ENCODE peak calls at places on chromosomes 6 and 20, in seven cellular contexts. Q, N, U, G, S, D and Y are unnamed samples.

GRCh38 chr6:48075181-48075580 is 35.8 kb downstream of the PTCHD4 start:
- DNase-seq in Q (no peak), N (no peak), U (peak), G (no peak), S (no peak), D (no peak), Y (no peak)

GRCh38 chr6:30061766-30062458 is 847 bp downstream of the POLR1H start:
- DNase-seq in Q (no peak), N (peak), U (peak), G (peak), S (peak), D (no peak), Y (peak)

GRCh38 chr6:69145062-69145461 is 510.0 kb downstream of the ADGRB3 start:
- DNase-seq in Q (no peak), N (no peak), U (no peak), G (no peak), S (no peak), D (no peak), Y (no peak)

GRCh38 chr6:83371428-83371827 is 59.4 kb downstream of the ME1 start:
- DNase-seq in Q (no peak), N (no peak), U (no peak), G (peak), S (no peak), D (no peak), Y (no peak)

GRCh38 chr6:74899416-74899815 is 306.4 kb downstream of the COL12A1 start:
- DNase-seq in Q (no peak), N (no peak), U (peak), G (peak), S (no peak), D (no peak), Y (no peak)

GRCh38 chr6:6703720-6704422 is 115.4 kb downstream of the LY86 start:
- DNase-seq in Q (no peak), N (no peak), U (no peak), G (no peak), S (no peak), D (no peak), Y (no peak)

GRCh38 chr6:154482858-154483257 is 27.6 kb downstream of the CNKSR3 start:
- DNase-seq in Q (no peak), N (no peak), U (no peak), G (no peak), S (no peak), D (no peak), Y (no peak)

GRCh38 chr6:137692806-137693205 is 174.3 kb upstream of the TNFAIP3 start:
- DNase-seq in Q (no peak), N (peak), U (peak), G (peak), S (no peak), D (no peak), Y (no peak)

GRCh38 chr6:29071831-29072723 is 15.0 kb downstream of the OR2B3 start:
- DNase-seq in Q (peak), N (peak), U (peak), G (no peak), S (no peak), D (peak), Y (peak)

GRCh38 chr6:6661684-6662083 is 73.2 kb downstream of the LY86 start:
- DNase-seq in Q (no peak), N (peak), U (peak), G (peak), S (no peak), D (no peak), Y (no peak)

GRCh38 chr20:40588891-40589290 is 100.1 kb downstream of the MAFB start:
- DNase-seq in Q (no peak), N (no peak), U (no peak), G (no peak), S (no peak), D (no peak), Y (no peak)

GRCh38 chr6:110492584-110492983 is 16.2 kb upstream of the SLC22A16 start:
- DNase-seq in Q (no peak), N (no peak), U (no peak), G (peak), S (no peak), D (no peak), Y (no peak)

GRCh38 chr20:33291830-33292355 is 8.9 kb downstream of the BPIFB1 start:
- DNase-seq in Q (peak), N (peak), U (peak), G (no peak), S (peak), D (peak), Y (peak)

GRCh38 chr20:23697947-23698346 is 9.1 kb upstream of the CST4 start:
- DNase-seq in Q (no peak), N (no peak), U (no peak), G (no peak), S (no peak), D (no peak), Y (no peak)

GRCh38 chr6:98470821-98471220 is 363.6 kb upstream of the POU3F2 start:
- DNase-seq in Q (no peak), N (no peak), U (no peak), G (no peak), S (no peak), D (no peak), Y (no peak)

GRCh38 chr6:37033255-37033654 is 27.8 kb downstream of the FGD2 start:
- DNase-seq in Q (no peak), N (no peak), U (peak), G (no peak), S (no peak), D (no peak), Y (no peak)

GRCh38 chr6:153493501-153493900 is 362.4 kb upstream of the RGS17 start:
- DNase-seq in Q (no peak), N (no peak), U (no peak), G (no peak), S (no peak), D (no peak), Y (no peak)

GRCh38 chr6:12148841-12149240 is 136.7 kb downstream of the HIVEP1 start:
- DNase-seq in Q (no peak), N (no peak), U (no peak), G (peak), S (no peak), D (no peak), Y (no peak)

GRCh38 chr6:12150812-12151432 is 138.8 kb downstream of the HIVEP1 start:
- DNase-seq in Q (peak), N (no peak), U (peak), G (no peak), S (peak), D (peak), Y (peak)

GRCh38 chr6:12148317-12148801 is 136.2 kb downstream of the HIVEP1 start:
- DNase-seq in Q (no peak), N (no peak), U (peak), G (peak), S (no peak), D (no peak), Y (no peak)

GRCh38 chr6:12149944-12150510 is 137.9 kb downstream of the HIVEP1 start:
- DNase-seq in Q (no peak), N (no peak), U (no peak), G (no peak), S (no peak), D (no peak), Y (no peak)

DNA sequence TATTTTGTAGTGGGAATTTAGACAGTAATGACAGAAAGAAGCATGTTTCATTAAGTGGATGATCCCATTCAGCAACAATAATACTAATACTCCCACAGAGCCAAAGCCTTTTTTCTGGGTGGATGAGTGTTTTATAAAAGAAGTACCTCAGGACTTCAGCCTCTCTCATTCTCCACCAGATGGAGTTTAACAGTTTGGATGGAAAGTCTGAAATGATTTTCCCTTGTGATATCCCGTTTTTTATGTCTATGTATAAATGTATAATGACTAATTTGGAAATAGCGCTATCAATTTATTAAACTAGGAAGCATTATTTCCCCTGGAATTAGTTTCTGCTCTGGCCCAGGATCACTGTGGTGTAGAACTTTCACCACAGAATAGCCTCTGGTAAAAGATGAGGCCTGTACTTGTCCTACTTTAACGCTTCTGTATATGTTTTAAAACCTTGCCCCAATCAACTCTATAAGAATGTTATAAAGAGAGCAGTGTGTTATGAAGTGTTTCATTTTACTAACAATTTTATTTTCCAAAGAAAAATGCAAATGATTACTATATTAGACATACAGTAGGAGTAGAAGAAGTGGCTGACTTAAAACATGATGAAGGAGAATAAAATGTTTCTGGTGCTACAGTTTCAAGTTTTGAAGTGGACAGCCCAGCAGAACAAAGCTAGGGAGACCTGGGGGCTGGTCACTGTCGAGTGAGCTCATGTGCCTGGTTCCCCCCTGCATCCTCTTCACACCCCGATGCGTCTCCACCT is 135.6 kb downstream of the HIVEP1 start:
- DNase-seq in Q (no peak), N (no peak), U (peak), G (peak), S (no peak), D (no peak), Y (no peak)
- H2AFZ ChIP-seq in Q (no peak), N (peak), U (no peak), G (no peak), S (no peak), D (no peak), Y (no peak)

GRCh38 chr6:39048481-39049399 is at the start of gene GLP1R:
- DNase-seq in Q (peak), N (no peak), U (no peak), G (no peak), S (peak), D (no peak), Y (no peak)
- H2AFZ ChIP-seq in Q (no peak), N (no peak), U (no peak), G (no peak), S (peak), D (no peak), Y (no peak)

DNA sequence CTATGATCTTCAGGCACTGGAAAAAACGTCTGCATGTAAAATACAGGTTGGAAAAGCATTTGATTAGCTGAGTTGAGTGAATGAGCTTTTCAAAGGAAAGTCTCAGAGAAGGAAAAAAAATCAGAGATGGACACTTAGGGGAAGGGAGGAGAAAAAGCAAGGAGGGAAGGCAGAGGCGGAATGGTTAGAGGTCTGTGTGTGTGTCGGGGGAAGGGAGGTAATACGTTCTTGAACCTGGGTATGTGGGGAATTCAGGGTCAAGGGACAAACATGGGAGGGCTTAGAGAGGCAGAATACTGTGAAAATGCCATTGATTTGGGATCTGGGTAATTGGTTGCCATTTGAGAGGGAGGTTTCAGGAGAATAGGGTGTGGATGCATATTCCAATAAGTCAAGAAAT is 5.1 kb downstream of the PRRT1 start:
- DNase-seq in Q (no peak), N (no peak), U (no peak), G (no peak), S (no peak), D (no peak), Y (no peak)
- H2AFZ ChIP-seq in Q (no peak), N (no peak), U (no peak), G (no peak), S (no peak), D (no peak), Y (no peak)

GRCh38 chr6:152394303-152394702 is 242.9 kb downstream of the SYNE1 start:
- DNase-seq in Q (no peak), N (no peak), U (no peak), G (no peak), S (no peak), D (no peak), Y (no peak)

GRCh38 chr6:152398993-152399392 is 238.2 kb downstream of the SYNE1 start:
- DNase-seq in Q (no peak), N (no peak), U (no peak), G (no peak), S (no peak), D (no peak), Y (no peak)

GRCh38 chr6:152401978-152402377 is 235.2 kb downstream of the SYNE1 start:
- DNase-seq in Q (no peak), N (peak), U (peak), G (no peak), S (no peak), D (peak), Y (no peak)

GRCh38 chr6:152399409-152399808 is 237.8 kb downstream of the SYNE1 start:
- DNase-seq in Q (no peak), N (no peak), U (no peak), G (no peak), S (no peak), D (no peak), Y (no peak)

GRCh38 chr6:152398316-152398715 is 238.8 kb downstream of the SYNE1 start:
- DNase-seq in Q (no peak), N (no peak), U (no peak), G (no peak), S (no peak), D (no peak), Y (no peak)
- H2AFZ ChIP-seq in Q (no peak), N (no peak), U (no peak), G (no peak), S (no peak), D (no peak), Y (no peak)

GRCh38 chr20:62643521-62644043 is 1.3 kb downstream of the SLCO4A1 start:
- DNase-seq in Q (no peak), N (no peak), U (peak), G (peak), S (no peak), D (no peak), Y (no peak)

GRCh38 chr20:62642666-62643520 is 590 bp downstream of the SLCO4A1 start:
- DNase-seq in Q (peak), N (no peak), U (peak), G (peak), S (peak), D (no peak), Y (peak)

GRCh38 chr20:62640870-62641748 is 1.2 kb upstream of the SLCO4A1 start:
- DNase-seq in Q (no peak), N (no peak), U (no peak), G (no peak), S (no peak), D (no peak), Y (no peak)

GRCh38 chr20:62644044-62644795 is 1.9 kb downstream of the SLCO4A1 start:
- DNase-seq in Q (no peak), N (no peak), U (peak), G (no peak), S (no peak), D (no peak), Y (no peak)

GRCh38 chr20:62641749-62642665 is at the start of gene SLCO4A1:
- DNase-seq in Q (peak), N (peak), U (peak), G (peak), S (peak), D (peak), Y (peak)
- H2AFZ ChIP-seq in Q (no peak), N (no peak), U (peak), G (peak), S (peak), D (no peak), Y (peak)

GRCh38 chr6:57027301-57027700 is 19.2 kb upstream of the KIAA1586 start:
- DNase-seq in Q (no peak), N (no peak), U (peak), G (no peak), S (no peak), D (no peak), Y (no peak)

GRCh38 chr6:57035549-57035948 is 10.9 kb upstream of the KIAA1586 start:
- DNase-seq in Q (no peak), N (no peak), U (no peak), G (no peak), S (no peak), D (no peak), Y (no peak)

GRCh38 chr6:57038906-57039305 is 7.6 kb upstream of the KIAA1586 start:
- DNase-seq in Q (no peak), N (no peak), U (no peak), G (no peak), S (no peak), D (no peak), Y (no peak)

GRCh38 chr6:57029213-57029612 is 17.3 kb upstream of the KIAA1586 start:
- DNase-seq in Q (no peak), N (no peak), U (peak), G (no peak), S (no peak), D (no peak), Y (no peak)

GRCh38 chr6:57033228-57033627 is 13.3 kb upstream of the KIAA1586 start:
- DNase-seq in Q (no peak), N (no peak), U (no peak), G (no peak), S (no peak), D (no peak), Y (no peak)
- H2AFZ ChIP-seq in Q (no peak), N (no peak), U (no peak), G (no peak), S (no peak), D (no peak), Y (no peak)

DNA sequence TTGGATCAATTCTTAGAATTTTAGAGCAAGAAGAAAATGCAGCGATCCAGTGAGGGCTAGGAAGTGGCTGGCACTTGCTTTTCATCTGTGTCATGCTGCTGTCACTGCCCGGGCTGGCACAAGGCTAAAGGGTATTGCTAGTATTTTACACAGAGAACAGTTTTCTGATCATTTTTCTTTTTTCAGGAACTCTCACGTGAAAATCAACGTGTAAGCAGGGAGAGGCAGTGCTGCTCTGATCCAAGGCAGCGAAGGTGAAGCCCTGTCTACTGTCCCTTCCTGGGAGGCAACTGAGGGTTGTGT is 38.4 kb upstream of the ARG1 start:
- DNase-seq in Q (no peak), N (no peak), U (no peak), G (no peak), S (no peak), D (no peak), Y (no peak)
- H2AFZ ChIP-seq in Q (no peak), N (peak), U (no peak), G (no peak), S (peak), D (no peak), Y (peak)

GRCh38 chr6:166353507-166353906 is 11.2 kb upstream of the SFT2D1 start:
- DNase-seq in Q (no peak), N (no peak), U (no peak), G (no peak), S (no peak), D (no peak), Y (no peak)

GRCh38 chr6:166354143-166354542 is 11.8 kb upstream of the SFT2D1 start:
- DNase-seq in Q (no peak), N (no peak), U (no peak), G (no peak), S (no peak), D (no peak), Y (no peak)

GRCh38 chr6:166351715-166352285 is 9.5 kb upstream of the SFT2D1 start:
- DNase-seq in Q (no peak), N (no peak), U (peak), G (no peak), S (no peak), D (no peak), Y (peak)

GRCh38 chr6:166355552-166355951 is 13.2 kb upstream of the SFT2D1 start:
- DNase-seq in Q (no peak), N (no peak), U (no peak), G (no peak), S (no peak), D (no peak), Y (no peak)

DNA sequence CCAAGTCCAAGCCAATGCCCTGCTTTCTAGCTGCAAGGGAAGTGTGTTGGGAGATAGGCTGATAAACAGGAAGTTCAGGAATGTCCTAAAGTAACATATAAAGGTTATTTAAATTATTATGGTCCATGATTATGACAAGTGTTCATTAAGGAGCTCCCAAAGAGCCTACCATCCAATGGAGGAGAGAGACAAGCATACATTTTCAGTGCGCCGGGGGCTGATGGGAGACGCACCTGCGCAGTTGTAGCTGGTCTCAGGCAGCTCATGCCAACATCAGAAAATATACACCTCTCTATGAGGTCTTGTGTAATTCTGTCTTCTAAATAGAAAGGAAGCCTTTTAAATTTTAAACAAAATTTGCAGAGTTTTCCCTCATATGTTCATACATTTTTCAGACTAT is 12.6 kb upstream of the SFT2D1 start:
- DNase-seq in Q (no peak), N (no peak), U (no peak), G (no peak), S (no peak), D (no peak), Y (no peak)
- H2AFZ ChIP-seq in Q (no peak), N (no peak), U (no peak), G (no peak), S (no peak), D (no peak), Y (no peak)

GRCh38 chr6:73562557-73562956 is 41.7 kb upstream of the EEF1A1 start:
- DNase-seq in Q (no peak), N (no peak), U (no peak), G (no peak), S (no peak), D (no peak), Y (no peak)

GRCh38 chr6:73566954-73567591 is 46.2 kb upstream of the EEF1A1 start:
- DNase-seq in Q (no peak), N (peak), U (no peak), G (no peak), S (no peak), D (peak), Y (no peak)

GRCh38 chr6:73564578-73565345 is 43.9 kb upstream of the EEF1A1 start:
- DNase-seq in Q (no peak), N (peak), U (no peak), G (no peak), S (no peak), D (no peak), Y (no peak)

GRCh38 chr6:73560853-73561407 is 40.1 kb upstream of the EEF1A1 start:
- DNase-seq in Q (no peak), N (no peak), U (no peak), G (no peak), S (no peak), D (no peak), Y (no peak)

GRCh38 chr6:73565767-73566485 is 45.1 kb upstream of the EEF1A1 start:
- DNase-seq in Q (peak), N (peak), U (no peak), G (peak), S (no peak), D (no peak), Y (no peak)
- H2AFZ ChIP-seq in Q (no peak), N (peak), U (no peak), G (peak), S (no peak), D (peak), Y (no peak)

DNA sequence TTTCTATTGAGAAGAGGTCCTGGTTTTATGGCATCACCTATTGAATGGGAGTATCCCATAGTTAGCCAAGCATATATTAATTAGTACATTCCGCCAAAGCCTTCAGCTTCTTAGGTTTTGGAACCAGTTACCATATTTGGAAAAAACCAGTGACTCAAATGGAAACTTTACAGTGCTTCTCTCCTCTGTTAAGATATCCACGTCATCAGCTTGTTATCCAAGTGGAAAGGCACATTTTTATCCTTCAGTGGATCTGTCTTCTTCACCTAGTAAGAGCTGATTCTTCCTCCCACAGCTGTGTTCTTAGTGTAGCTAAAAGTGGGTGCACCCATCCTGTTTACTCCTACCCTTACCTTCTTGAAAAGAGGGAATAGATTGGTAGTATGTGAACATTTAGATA is 34.5 kb downstream of the TPD52L1 start:
- DNase-seq in Q (no peak), N (no peak), U (no peak), G (peak), S (no peak), D (no peak), Y (no peak)
- H2AFZ ChIP-seq in Q (no peak), N (no peak), U (no peak), G (no peak), S (no peak), D (no peak), Y (no peak)